ENCODE peak calls at places on chromosomes 12 and 14, in seven cellular contexts. Y is dorsolateral prefrontal cortex, K is uterus, A is iPS DF 6.9, N is PC-3, P is fibroblast of lung, J is OCI-LY7. H is an unnamed sample.

GRCh38 chr12:48780381-48781025 is 8.4 kb downstream of the ADCY6 start:
- DNase-seq in Y (no peak), K (no peak), A (no peak), N (no peak), P (no peak), J (no peak), H (no peak)

GRCh38 chr12:6218526-6218925 is 18.3 kb downstream of the CD9 start:
- DNase-seq in Y (no peak), K (no peak), A (no peak), N (peak; percentile 40), P (no peak), J (peak; percentile 30), H (no peak)

GRCh38 chr12:104334581-104334980 is 31.0 kb downstream of the EID3 start:
- DNase-seq in Y (no peak), K (no peak), A (no peak), N (no peak), P (no peak), J (no peak), H (no peak)

GRCh38 chr12:121059031-121059898 is 20.2 kb upstream of the OASL start:
- DNase-seq in Y (no peak), K (no peak), A (no peak), N (no peak), P (no peak), J (no peak), H (no peak)

GRCh38 chr12:53840316-53840715 is 88.5 kb upstream of the CISTR start:
- DNase-seq in Y (no peak), K (no peak), A (no peak), N (no peak), P (no peak), J (no peak), H (no peak)

GRCh38 chr14:103520657-103521437 is 1.8 kb downstream of the CKB start:
- DNase-seq in Y (peak; percentile 80), K (peak; percentile 86), A (no peak), N (peak; percentile 82), P (peak; percentile 47), J (peak; percentile 48), H (peak; percentile 87)

GRCh38 chr14:23430733-23431105 is 4.7 kb downstream of the MYH7 start:
- DNase-seq in Y (peak; percentile 84), K (no peak), A (no peak), N (no peak), P (peak; percentile 11), J (no peak), H (no peak)

GRCh38 chr12:68455676-68456345 is 123.6 kb upstream of the MDM1 start:
- DNase-seq in Y (no peak), K (no peak), A (no peak), N (no peak), P (peak; percentile 34), J (peak; percentile 13), H (no peak)

GRCh38 chr12:24724765-24725307 is 224.1 kb downstream of the BCAT1 start:
- DNase-seq in Y (no peak), K (no peak), A (no peak), N (no peak), P (no peak), J (no peak), H (no peak)

GRCh38 chr14:55731881-55732498 is 152.0 kb downstream of the KTN1 start:
- DNase-seq in Y (no peak), K (no peak), A (no peak), N (peak; percentile 80), P (no peak), J (peak; percentile 23), H (no peak)

GRCh38 chr12:124562018-124562795 is 5.2 kb downstream of the NCOR2 start:
- DNase-seq in Y (no peak), K (no peak), A (no peak), N (no peak), P (no peak), J (no peak), H (no peak)

GRCh38 chr12:124563809-124564208 is 3.6 kb downstream of the NCOR2 start:
- DNase-seq in Y (no peak), K (no peak), A (no peak), N (no peak), P (no peak), J (no peak), H (no peak)

GRCh38 chr12:124562796-124563181 is 4.6 kb downstream of the NCOR2 start:
- DNase-seq in Y (no peak), K (no peak), A (no peak), N (no peak), P (no peak), J (no peak), H (no peak)

GRCh38 chr12:124564232-124564958 is 3.0 kb downstream of the NCOR2 start:
- DNase-seq in Y (no peak), K (no peak), A (no peak), N (no peak), P (no peak), J (peak; percentile 22), H (no peak)

GRCh38 chr12:124563401-124563800 is 4.0 kb downstream of the NCOR2 start:
- DNase-seq in Y (no peak), K (no peak), A (no peak), N (no peak), P (no peak), J (no peak), H (no peak)
- H3K27ac ChIP-seq in Y (peak overlapping the region; percentile 68), K (no peak overlapping the region), A (no peak overlapping the region), N (no peak overlapping the region), P (no peak overlapping the region), J (no peak overlapping the region), H (no peak overlapping the region)

GRCh38 chr12:22919883-22920282 is 294.9 kb downstream of the ETNK1 start:
- DNase-seq in Y (no peak), K (no peak), A (no peak), N (no peak), P (no peak), J (no peak), H (no peak)

DNA sequence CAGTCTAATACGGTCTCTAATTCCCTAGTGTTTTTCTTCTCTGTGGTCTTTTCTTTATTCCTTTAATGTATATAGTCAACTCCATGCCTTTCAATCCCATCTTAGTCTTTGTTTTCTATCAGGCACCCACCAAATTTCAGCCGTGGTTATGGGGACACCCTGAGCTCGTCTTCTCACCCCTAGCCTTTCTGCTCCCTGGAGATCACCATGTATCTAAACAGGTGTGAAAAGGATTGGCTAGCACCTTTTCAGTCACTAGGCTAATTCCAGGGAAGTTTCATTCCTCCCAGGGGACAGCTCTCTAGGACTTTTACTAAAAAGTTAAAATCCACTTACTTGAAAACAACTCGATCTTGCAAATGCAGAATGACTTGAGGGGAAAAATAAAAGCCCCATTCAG is 291.3 kb downstream of the ETNK1 start:
- DNase-seq in Y (no peak), K (no peak), A (no peak), N (no peak), P (no peak), J (no peak), H (no peak)
- H3K27ac ChIP-seq in Y (no peak overlapping the region), K (no peak overlapping the region), A (no peak overlapping the region), N (no peak overlapping the region), P (no peak overlapping the region), J (no peak overlapping the region), H (no peak overlapping the region)

GRCh38 chr14:102421366-102422057 is 58.8 kb downstream of the TECPR2 start:
- DNase-seq in Y (no peak), K (no peak), A (no peak), N (no peak), P (no peak), J (no peak), H (no peak)
- H3K27ac ChIP-seq in Y (peak overlapping the region; percentile 97), K (no peak overlapping the region), A (no peak overlapping the region), N (no peak overlapping the region), P (no peak overlapping the region), J (no peak overlapping the region), H (no peak overlapping the region)

DNA sequence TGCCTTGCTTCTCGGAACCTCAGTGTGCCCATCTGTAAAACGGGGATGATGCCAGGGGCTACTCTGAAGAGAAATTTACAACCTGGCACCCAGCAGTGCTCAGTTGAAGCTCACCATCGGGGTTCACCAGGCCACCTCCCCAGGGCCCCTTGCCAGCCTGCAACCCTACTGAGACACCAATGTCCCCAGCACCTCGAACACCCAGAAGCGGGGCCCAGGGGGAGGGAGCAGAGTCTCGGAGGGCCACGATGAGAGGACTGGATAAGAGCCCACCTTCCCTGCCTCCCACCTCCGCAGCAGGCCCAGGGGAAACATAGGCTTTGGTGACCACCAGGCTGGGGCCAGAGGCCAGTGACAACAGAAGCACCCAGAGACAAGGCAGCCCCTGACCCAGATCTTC is 22.4 kb downstream of the NCOR2 start:
- DNase-seq in Y (no peak), K (no peak), A (no peak), N (no peak), P (no peak), J (no peak), H (no peak)
- H3K27ac ChIP-seq in Y (no peak overlapping the region), K (no peak overlapping the region), A (no peak overlapping the region), N (no peak overlapping the region), P (peak overlapping the region; percentile 72), J (no peak overlapping the region), H (no peak overlapping the region)

GRCh38 chr14:35385042-35385839 is 19.3 kb downstream of the NFKBIA start:
- DNase-seq in Y (peak; percentile 89), K (peak; percentile 89), A (no peak), N (no peak), P (peak; percentile 92), J (no peak), H (peak; percentile 82)

GRCh38 chr14:35383569-35384385 is 20.8 kb downstream of the NFKBIA start:
- DNase-seq in Y (no peak), K (no peak), A (no peak), N (no peak), P (no peak), J (no peak), H (no peak)

GRCh38 chr14:35387209-35387608 is 17.3 kb downstream of the NFKBIA start:
- DNase-seq in Y (no peak), K (no peak), A (no peak), N (no peak), P (no peak), J (no peak), H (no peak)

GRCh38 chr14:35386673-35387125 is 17.9 kb downstream of the NFKBIA start:
- DNase-seq in Y (no peak), K (no peak), A (no peak), N (no peak), P (no peak), J (no peak), H (no peak)

DNA sequence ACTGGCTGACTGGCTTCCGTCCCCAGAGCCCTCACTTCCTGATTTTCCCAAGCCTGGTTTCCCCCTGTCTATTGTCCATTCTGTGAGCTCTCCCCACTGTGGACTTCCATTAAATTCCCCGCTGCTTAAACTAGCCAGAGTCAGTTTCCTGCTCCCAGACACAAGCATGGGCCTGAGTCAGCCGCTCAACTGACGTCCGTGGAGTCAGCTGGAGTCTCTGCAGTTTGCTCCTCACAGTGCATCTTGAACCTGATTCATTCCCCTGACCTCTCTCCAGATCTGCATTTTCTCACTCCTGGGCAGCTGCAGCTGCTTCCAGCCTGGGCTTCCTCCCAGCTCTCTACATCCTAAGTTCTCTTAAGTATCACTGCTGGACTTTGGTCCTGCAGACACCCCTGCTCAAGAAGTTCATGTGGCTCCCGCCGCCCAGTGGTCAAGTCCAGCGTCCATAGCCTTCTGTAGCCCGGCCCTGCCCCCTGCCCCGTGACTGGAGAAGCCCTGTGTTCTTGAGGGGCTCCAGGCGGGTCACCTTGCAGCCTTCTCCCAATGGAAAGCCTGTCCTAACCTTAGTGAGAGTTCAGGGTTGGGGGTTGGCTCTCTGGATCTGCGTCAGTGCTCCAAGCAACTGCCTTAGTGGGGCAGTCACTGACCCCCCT is 20.0 kb downstream of the NFKBIA start:
- DNase-seq in Y (no peak), K (peak; percentile 88), A (no peak), N (no peak), P (peak; percentile 96), J (no peak), H (peak; percentile 79)
- H3K27ac ChIP-seq in Y (peak overlapping the region; percentile 94), K (peak overlapping the region; percentile 91), A (no peak overlapping the region), N (no peak overlapping the region), P (peak overlapping the region; percentile 88), J (no peak overlapping the region), H (peak overlapping the region; percentile 82)